ENCODE peak calls at places on chromosome 3, in nine cellular contexts. K is mammary epithelial cell; R is SJSA1; P is heart right ventricle; B is cardiac muscle cell; O is spleen; J is OCI-LY7; I is Karpas-422; A is naive thymus-derived CD4-positive, alpha-beta T cell. L is an unnamed sample.
A peak's percentile ranks its signal among the peaks of the same experiment; 100 is the strongest.

GRCh38 chr3:185789891-185790830 is 34.7 kb downstream of the IGF2BP2 start:
- DNase-seq in K (no peak), R (no peak), J (no peak), I (no peak), O (no peak), P (no peak), B (no peak), A (no peak), L (no peak)

GRCh38 chr3:128969993-128970740 is 23.7 kb downstream of the CFAP92 start:
- DNase-seq in A (peak; percentile 64), R (peak; percentile 53), K (no peak), J (peak; percentile 73), I (peak; percentile 81), O (peak; percentile 85), B (peak; percentile 62), P (peak; percentile 32), L (no peak)

GRCh38 chr3:177590826-177591225 is 393.5 kb upstream of the TBL1XR1 start:
- DNase-seq in B (no peak), J (no peak), P (no peak), A (no peak), I (no peak), R (no peak), K (peak; percentile 46), O (no peak), L (no peak)

GRCh38 chr3:118772036-118773030 is 262.3 kb downstream of the IGSF11 start:
- DNase-seq in B (no peak), A (no peak), J (no peak), I (no peak), O (no peak), P (no peak), R (no peak), K (peak; percentile 2), L (no peak)

GRCh38 chr3:45861043-45861846 is 19.3 kb upstream of the LZTFL1 start:
- DNase-seq in R (no peak), O (no peak), P (no peak), K (no peak), I (no peak), A (no peak), B (peak; percentile 26), J (no peak), L (peak; percentile 12)

GRCh38 chr3:99418709-99419108 is 219.7 kb upstream of the COL8A1 start:
- DNase-seq in J (no peak), P (no peak), A (no peak), K (no peak), O (no peak), I (no peak), B (no peak), R (no peak), L (no peak)

GRCh38 chr3:77380141-77380540 is 340.2 kb downstream of the ROBO2 start:
- DNase-seq in J (no peak), K (no peak), P (no peak), A (no peak), I (no peak), B (no peak), R (no peak), O (no peak), L (no peak)

GRCh38 chr3:18189651-18190050 is 235.5 kb downstream of the SATB1 start:
- DNase-seq in A (no peak), K (peak; percentile 26), J (no peak), R (no peak), O (no peak), B (no peak), I (no peak), P (no peak), L (no peak)

GRCh38 chr3:13266005-13266404 is 154.1 kb downstream of the NUP210 start:
- DNase-seq in K (no peak), O (peak; percentile 21), A (no peak), B (no peak), I (no peak), P (no peak), R (no peak), J (no peak), L (no peak)

GRCh38 chr3:134803051-134803505 is 8.0 kb downstream of the EPHB1 start:
- DNase-seq in K (no peak), A (no peak), P (no peak), I (no peak), B (no peak), R (no peak), O (no peak), J (no peak), L (no peak)

GRCh38 chr3:127273196-127273595 is 14.7 kb downstream of the PRR20G start:
- DNase-seq in K (peak; percentile 75), O (no peak), P (no peak), J (no peak), R (no peak), A (no peak), I (no peak), B (no peak), L (no peak)

DNA sequence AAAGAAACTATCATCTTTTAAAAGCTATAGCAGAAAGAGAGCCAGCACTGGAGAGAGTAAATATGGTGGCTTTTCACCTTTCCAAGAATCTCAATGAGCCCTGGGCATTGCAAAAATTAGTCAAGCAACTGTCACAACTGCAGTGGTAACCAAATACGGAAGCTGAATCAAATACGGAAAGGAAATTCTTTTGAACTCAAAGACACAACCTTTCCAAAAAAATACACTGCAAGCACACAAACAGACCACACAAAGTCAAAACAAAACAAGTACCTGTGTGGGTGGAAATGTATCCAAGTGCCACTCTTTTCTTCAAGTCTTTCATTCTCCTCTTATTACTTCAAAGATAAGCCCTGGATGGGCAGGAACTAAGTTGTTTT is 17.6 kb downstream of the VGLL4 start:
- DNase-seq in R (no peak), A (no peak), K (no peak), I (peak; percentile 64), B (no peak), O (no peak), J (peak; percentile 18), P (no peak), L (no peak)
- H3K4me1 ChIP-seq in R (peaks cover 16% of the 10 kb centered on the region), A (peaks cover 18% of the 10 kb centered on the region), K (no peaks in the 10 kb centered on the region), I (peaks cover 75% of the 10 kb centered on the region), B (peaks cover 17% of the 10 kb centered on the region), O (peaks cover 37% of the 10 kb centered on the region), J (peaks cover 8% of the 10 kb centered on the region), P (peaks cover 63% of the 10 kb centered on the region), L (peaks cover 56% of the 10 kb centered on the region)

GRCh38 chr3:52487050-52487787 is 7.9 kb upstream of the STAB1 start:
- DNase-seq in P (no peak), K (no peak), O (peak; percentile 64), R (no peak), I (no peak), J (no peak), B (no peak), A (no peak), L (no peak)

GRCh38 chr3:52487788-52488691 is 7.1 kb upstream of the STAB1 start:
- DNase-seq in K (no peak), R (no peak), A (no peak), O (peak; percentile 73), I (no peak), B (no peak), J (no peak), P (no peak), L (no peak)

GRCh38 chr3:52489453-52489852 is 5.7 kb upstream of the STAB1 start:
- DNase-seq in K (no peak), B (no peak), P (no peak), O (no peak), R (no peak), J (no peak), A (no peak), I (no peak), L (no peak)

GRCh38 chr3:52490035-52490937 is 4.9 kb upstream of the STAB1 start:
- DNase-seq in A (no peak), J (no peak), R (no peak), K (no peak), I (no peak), O (no peak), B (no peak), P (no peak), L (no peak)

DNA sequence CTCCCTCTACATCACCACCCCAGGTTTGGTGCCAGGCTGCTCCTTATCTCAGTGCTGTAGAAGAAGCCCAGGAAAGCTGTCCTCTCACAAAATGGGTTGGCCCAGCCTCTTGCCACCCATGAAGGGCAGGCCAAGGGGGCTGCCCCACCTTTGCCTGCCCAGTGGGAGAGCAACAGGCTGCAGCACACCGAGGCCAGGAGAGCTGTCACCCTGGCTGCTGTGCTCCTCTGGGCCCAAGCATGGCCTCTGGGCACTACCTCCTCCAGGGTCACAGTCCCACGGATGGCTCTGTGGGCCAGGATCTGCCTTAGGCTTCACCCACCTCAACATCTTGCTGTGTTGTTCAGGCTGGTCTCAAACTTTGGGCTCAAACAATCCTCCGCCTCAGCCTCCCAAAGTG is 6.4 kb upstream of the STAB1 start:
- DNase-seq in A (no peak), J (no peak), R (no peak), I (no peak), B (no peak), P (no peak), K (no peak), O (peak; percentile 63), L (no peak)
- H3K36me3 ChIP-seq in A (no peaks in the 10 kb centered on the region), J (peaks cover 63% of the 10 kb centered on the region), R (peaks cover 80% of the 10 kb centered on the region), I (peaks cover 2% of the 10 kb centered on the region), B (peaks cover 60% of the 10 kb centered on the region), P (peaks cover 48% of the 10 kb centered on the region), K (peaks cover 32% of the 10 kb centered on the region), O (peaks cover 72% of the 10 kb centered on the region), L (no peaks in the 10 kb centered on the region)

GRCh38 chr3:107977571-107977970 is 113.3 kb downstream of the CD47 start:
- DNase-seq in K (no peak), B (no peak), O (no peak), P (no peak), I (no peak), R (no peak), J (no peak), A (no peak), L (no peak)
- H3K4me1 ChIP-seq in K (peaks cover 12% of the 10 kb centered on the region), B (peaks cover 14% of the 10 kb centered on the region), O (peaks cover 4% of the 10 kb centered on the region), P (peaks cover 11% of the 10 kb centered on the region), I (peaks cover 7% of the 10 kb centered on the region), R (no peaks in the 10 kb centered on the region), J (no peaks in the 10 kb centered on the region), A (peaks cover 43% of the 10 kb centered on the region), L (no peaks in the 10 kb centered on the region)

GRCh38 chr3:71721721-71722157 is 3.5 kb downstream of the EIF4E3 start:
- DNase-seq in A (peak; percentile 46), P (no peak), K (no peak), R (no peak), I (no peak), B (no peak), O (no peak), J (no peak), L (no peak)
- H3K36me3 ChIP-seq in A (no peaks in the 10 kb centered on the region), P (no peaks in the 10 kb centered on the region), K (no peaks in the 10 kb centered on the region), R (no peaks in the 10 kb centered on the region), I (no peaks in the 10 kb centered on the region), B (no peaks in the 10 kb centered on the region), O (no peaks in the 10 kb centered on the region), J (no peaks in the 10 kb centered on the region), L (no peaks in the 10 kb centered on the region)